ENCODE peak calls at places on chromosome 7, in nine cellular contexts. One of them, this sample, is unnamed.

GRCh38 chr7:1999278-1999984 is 233.3 kb downstream of the MAD1L1 start:
- DNase-seq in GM20000: no peak
- DNase-seq in kidney: peak
- DNase-seq in activated T-helper 1 cell treated with anti-CD3 and anti-CD28 coated beads, Interleukin-12 subunit alpha, Interleukin-12 subunit beta, Interleukin-2, Interleukin-4 antibody, amounts not matched to agents 30 ng/mL and 10 ng/mL and 1 ng/mL, durations not matched to agents 14 hours and 24 hours and 36 hours: no peak
- DNase-seq in amygdala: no peak
- DNase-seq in K562: no peak
- DNase-seq in NCI-H748 treated with DMSO at 0.1 percent for 48 hours: no peak
- DNase-seq in endothelial cell: no peak
- DNase-seq in NCI-H2081 treated with DMSO at 0.1 percent for 48 hours: no peak
- DNase-seq in this sample: no peak

GRCh38 chr7:101681170-101682007 is 52.3 kb upstream of the MYL10 start:
- DNase-seq in kidney: peak
- DNase-seq in activated T-helper 1 cell treated with anti-CD3 and anti-CD28 coated beads, Interleukin-12 subunit alpha, Interleukin-12 subunit beta, Interleukin-2, Interleukin-4 antibody, amounts not matched to agents 30 ng/mL and 10 ng/mL and 1 ng/mL, durations not matched to agents 14 hours and 24 hours and 36 hours: no peak
- DNase-seq in NCI-H2081 treated with DMSO at 0.1 percent for 48 hours: no peak
- DNase-seq in K562: no peak
- DNase-seq in GM20000: no peak
- DNase-seq in amygdala: peak
- DNase-seq in endothelial cell: no peak
- DNase-seq in NCI-H748 treated with DMSO at 0.1 percent for 48 hours: no peak
- DNase-seq in this sample: no peak

GRCh38 chr7:150897502-150898474 is 45.5 kb downstream of the AOC1 start:
- DNase-seq in endothelial cell: no peak
- DNase-seq in NCI-H748 treated with DMSO at 0.1 percent for 48 hours: no peak
- DNase-seq in K562: no peak
- DNase-seq in NCI-H2081 treated with DMSO at 0.1 percent for 48 hours: no peak
- DNase-seq in kidney: no peak
- DNase-seq in GM20000: peak
- DNase-seq in amygdala: no peak
- DNase-seq in activated T-helper 1 cell treated with anti-CD3 and anti-CD28 coated beads, Interleukin-12 subunit alpha, Interleukin-12 subunit beta, Interleukin-2, Interleukin-4 antibody, amounts not matched to agents 30 ng/mL and 10 ng/mL and 1 ng/mL, durations not matched to agents 14 hours and 24 hours and 36 hours: no peak
- DNase-seq in this sample: no peak

GRCh38 chr7:8639668-8640067 is 206.3 kb downstream of the NXPH1 start:
- DNase-seq in activated T-helper 1 cell treated with anti-CD3 and anti-CD28 coated beads, Interleukin-12 subunit alpha, Interleukin-12 subunit beta, Interleukin-2, Interleukin-4 antibody, amounts not matched to agents 30 ng/mL and 10 ng/mL and 1 ng/mL, durations not matched to agents 14 hours and 24 hours and 36 hours: no peak
- DNase-seq in K562: no peak
- DNase-seq in GM20000: no peak
- DNase-seq in amygdala: no peak
- DNase-seq in NCI-H748 treated with DMSO at 0.1 percent for 48 hours: no peak
- DNase-seq in endothelial cell: no peak
- DNase-seq in NCI-H2081 treated with DMSO at 0.1 percent for 48 hours: no peak
- DNase-seq in kidney: no peak
- DNase-seq in this sample: no peak

GRCh38 chr7:129925416-129926002 is 27.3 kb downstream of the UBE2H start:
- DNase-seq in K562: no peak
- DNase-seq in GM20000: no peak
- DNase-seq in kidney: no peak
- DNase-seq in endothelial cell: no peak
- DNase-seq in activated T-helper 1 cell treated with anti-CD3 and anti-CD28 coated beads, Interleukin-12 subunit alpha, Interleukin-12 subunit beta, Interleukin-2, Interleukin-4 antibody, amounts not matched to agents 30 ng/mL and 10 ng/mL and 1 ng/mL, durations not matched to agents 14 hours and 24 hours and 36 hours: no peak
- DNase-seq in NCI-H2081 treated with DMSO at 0.1 percent for 48 hours: no peak
- DNase-seq in amygdala: no peak
- DNase-seq in NCI-H748 treated with DMSO at 0.1 percent for 48 hours: no peak
- DNase-seq in this sample: peak

GRCh38 chr7:3961857-3962503 is 660.9 kb downstream of the SDK1 start:
- DNase-seq in activated T-helper 1 cell treated with anti-CD3 and anti-CD28 coated beads, Interleukin-12 subunit alpha, Interleukin-12 subunit beta, Interleukin-2, Interleukin-4 antibody, amounts not matched to agents 30 ng/mL and 10 ng/mL and 1 ng/mL, durations not matched to agents 14 hours and 24 hours and 36 hours: no peak
- DNase-seq in NCI-H2081 treated with DMSO at 0.1 percent for 48 hours: no peak
- DNase-seq in kidney: no peak
- DNase-seq in K562: no peak
- DNase-seq in GM20000: no peak
- DNase-seq in NCI-H748 treated with DMSO at 0.1 percent for 48 hours: no peak
- DNase-seq in amygdala: no peak
- DNase-seq in endothelial cell: no peak
- DNase-seq in this sample: no peak

GRCh38 chr7:109322833-109323232 is 753.2 kb downstream of the DNAJB9 start:
- DNase-seq in K562: no peak
- DNase-seq in NCI-H748 treated with DMSO at 0.1 percent for 48 hours: no peak
- DNase-seq in amygdala: no peak
- DNase-seq in endothelial cell: no peak
- DNase-seq in kidney: no peak
- DNase-seq in NCI-H2081 treated with DMSO at 0.1 percent for 48 hours: no peak
- DNase-seq in activated T-helper 1 cell treated with anti-CD3 and anti-CD28 coated beads, Interleukin-12 subunit alpha, Interleukin-12 subunit beta, Interleukin-2, Interleukin-4 antibody, amounts not matched to agents 30 ng/mL and 10 ng/mL and 1 ng/mL, durations not matched to agents 14 hours and 24 hours and 36 hours: no peak
- DNase-seq in GM20000: no peak
- DNase-seq in this sample: no peak

GRCh38 chr7:93889261-93889660 is 1.3 kb downstream of the TFPI2 start:
- DNase-seq in K562: no peak
- DNase-seq in endothelial cell: no peak
- DNase-seq in NCI-H2081 treated with DMSO at 0.1 percent for 48 hours: no peak
- DNase-seq in GM20000: no peak
- DNase-seq in amygdala: no peak
- DNase-seq in NCI-H748 treated with DMSO at 0.1 percent for 48 hours: no peak
- DNase-seq in kidney: no peak
- DNase-seq in activated T-helper 1 cell treated with anti-CD3 and anti-CD28 coated beads, Interleukin-12 subunit alpha, Interleukin-12 subunit beta, Interleukin-2, Interleukin-4 antibody, amounts not matched to agents 30 ng/mL and 10 ng/mL and 1 ng/mL, durations not matched to agents 14 hours and 24 hours and 36 hours: no peak
- DNase-seq in this sample: peak

GRCh38 chr7:24827589-24827988 is 70.3 kb upstream of the GSDME start:
- DNase-seq in activated T-helper 1 cell treated with anti-CD3 and anti-CD28 coated beads, Interleukin-12 subunit alpha, Interleukin-12 subunit beta, Interleukin-2, Interleukin-4 antibody, amounts not matched to agents 30 ng/mL and 10 ng/mL and 1 ng/mL, durations not matched to agents 14 hours and 24 hours and 36 hours: no peak
- DNase-seq in endothelial cell: no peak
- DNase-seq in GM20000: no peak
- DNase-seq in NCI-H748 treated with DMSO at 0.1 percent for 48 hours: no peak
- DNase-seq in amygdala: no peak
- DNase-seq in K562: no peak
- DNase-seq in NCI-H2081 treated with DMSO at 0.1 percent for 48 hours: no peak
- DNase-seq in kidney: no peak
- DNase-seq in this sample: no peak

GRCh38 chr7:84102213-84102612 is 92.4 kb downstream of the SEMA3A start:
- DNase-seq in K562: no peak
- DNase-seq in activated T-helper 1 cell treated with anti-CD3 and anti-CD28 coated beads, Interleukin-12 subunit alpha, Interleukin-12 subunit beta, Interleukin-2, Interleukin-4 antibody, amounts not matched to agents 30 ng/mL and 10 ng/mL and 1 ng/mL, durations not matched to agents 14 hours and 24 hours and 36 hours: no peak
- DNase-seq in endothelial cell: no peak
- DNase-seq in GM20000: no peak
- DNase-seq in amygdala: no peak
- DNase-seq in NCI-H2081 treated with DMSO at 0.1 percent for 48 hours: no peak
- DNase-seq in NCI-H748 treated with DMSO at 0.1 percent for 48 hours: no peak
- DNase-seq in kidney: no peak
- DNase-seq in this sample: peak

GRCh38 chr7:77771901-77772300 is 26.3 kb downstream of the TMEM60 start:
- DNase-seq in GM20000: no peak
- DNase-seq in NCI-H2081 treated with DMSO at 0.1 percent for 48 hours: no peak
- DNase-seq in endothelial cell: no peak
- DNase-seq in amygdala: no peak
- DNase-seq in K562: no peak
- DNase-seq in kidney: no peak
- DNase-seq in NCI-H748 treated with DMSO at 0.1 percent for 48 hours: no peak
- DNase-seq in activated T-helper 1 cell treated with anti-CD3 and anti-CD28 coated beads, Interleukin-12 subunit alpha, Interleukin-12 subunit beta, Interleukin-2, Interleukin-4 antibody, amounts not matched to agents 30 ng/mL and 10 ng/mL and 1 ng/mL, durations not matched to agents 14 hours and 24 hours and 36 hours: no peak
- DNase-seq in this sample: no peak

GRCh38 chr7:36264917-36265292 is 111.9 kb downstream of the EEPD1 start:
- DNase-seq in kidney: no peak
- DNase-seq in amygdala: no peak
- DNase-seq in NCI-H748 treated with DMSO at 0.1 percent for 48 hours: no peak
- DNase-seq in endothelial cell: no peak
- DNase-seq in NCI-H2081 treated with DMSO at 0.1 percent for 48 hours: no peak
- DNase-seq in K562: no peak
- DNase-seq in activated T-helper 1 cell treated with anti-CD3 and anti-CD28 coated beads, Interleukin-12 subunit alpha, Interleukin-12 subunit beta, Interleukin-2, Interleukin-4 antibody, amounts not matched to agents 30 ng/mL and 10 ng/mL and 1 ng/mL, durations not matched to agents 14 hours and 24 hours and 36 hours: no peak
- DNase-seq in GM20000: no peak
- DNase-seq in this sample: no peak

GRCh38 chr7:18179058-18179457 is 151.4 kb upstream of the PRPS1L1 start:
- DNase-seq in activated T-helper 1 cell treated with anti-CD3 and anti-CD28 coated beads, Interleukin-12 subunit alpha, Interleukin-12 subunit beta, Interleukin-2, Interleukin-4 antibody, amounts not matched to agents 30 ng/mL and 10 ng/mL and 1 ng/mL, durations not matched to agents 14 hours and 24 hours and 36 hours: no peak
- DNase-seq in NCI-H2081 treated with DMSO at 0.1 percent for 48 hours: no peak
- DNase-seq in GM20000: no peak
- DNase-seq in K562: no peak
- DNase-seq in endothelial cell: no peak
- DNase-seq in NCI-H748 treated with DMSO at 0.1 percent for 48 hours: no peak
- DNase-seq in amygdala: no peak
- DNase-seq in kidney: no peak
- DNase-seq in this sample: no peak

GRCh38 chr7:100476903-100477870 is 1.8 kb downstream of the TSC22D4 start:
- DNase-seq in GM20000: no peak
- DNase-seq in NCI-H748 treated with DMSO at 0.1 percent for 48 hours: no peak
- DNase-seq in NCI-H2081 treated with DMSO at 0.1 percent for 48 hours: no peak
- DNase-seq in amygdala: no peak
- DNase-seq in endothelial cell: no peak
- DNase-seq in kidney: peak
- DNase-seq in activated T-helper 1 cell treated with anti-CD3 and anti-CD28 coated beads, Interleukin-12 subunit alpha, Interleukin-12 subunit beta, Interleukin-2, Interleukin-4 antibody, amounts not matched to agents 30 ng/mL and 10 ng/mL and 1 ng/mL, durations not matched to agents 14 hours and 24 hours and 36 hours: no peak
- DNase-seq in K562: peak
- DNase-seq in this sample: no peak

GRCh38 chr7:5420108-5420840 is 3.4 kb downstream of the TNRC18 start:
- DNase-seq in K562: peak
- DNase-seq in amygdala: no peak
- DNase-seq in kidney: peak
- DNase-seq in endothelial cell: peak
- DNase-seq in NCI-H2081 treated with DMSO at 0.1 percent for 48 hours: no peak
- DNase-seq in activated T-helper 1 cell treated with anti-CD3 and anti-CD28 coated beads, Interleukin-12 subunit alpha, Interleukin-12 subunit beta, Interleukin-2, Interleukin-4 antibody, amounts not matched to agents 30 ng/mL and 10 ng/mL and 1 ng/mL, durations not matched to agents 14 hours and 24 hours and 36 hours: no peak
- DNase-seq in GM20000: peak
- DNase-seq in NCI-H748 treated with DMSO at 0.1 percent for 48 hours: no peak
- DNase-seq in this sample: no peak

GRCh38 chr7:157519246-157519645 is 182.4 kb downstream of the DNAJB6 start:
- DNase-seq in amygdala: no peak
- DNase-seq in K562: no peak
- DNase-seq in endothelial cell: no peak
- DNase-seq in activated T-helper 1 cell treated with anti-CD3 and anti-CD28 coated beads, Interleukin-12 subunit alpha, Interleukin-12 subunit beta, Interleukin-2, Interleukin-4 antibody, amounts not matched to agents 30 ng/mL and 10 ng/mL and 1 ng/mL, durations not matched to agents 14 hours and 24 hours and 36 hours: no peak
- DNase-seq in NCI-H2081 treated with DMSO at 0.1 percent for 48 hours: no peak
- DNase-seq in GM20000: no peak
- DNase-seq in kidney: no peak
- DNase-seq in NCI-H748 treated with DMSO at 0.1 percent for 48 hours: no peak
- DNase-seq in this sample: no peak

GRCh38 chr7:140262242-140262903 is 85.6 kb upstream of the KDM7A start:
- DNase-seq in activated T-helper 1 cell treated with anti-CD3 and anti-CD28 coated beads, Interleukin-12 subunit alpha, Interleukin-12 subunit beta, Interleukin-2, Interleukin-4 antibody, amounts not matched to agents 30 ng/mL and 10 ng/mL and 1 ng/mL, durations not matched to agents 14 hours and 24 hours and 36 hours: no peak
- DNase-seq in NCI-H2081 treated with DMSO at 0.1 percent for 48 hours: no peak
- DNase-seq in kidney: no peak
- DNase-seq in NCI-H748 treated with DMSO at 0.1 percent for 48 hours: no peak
- DNase-seq in K562: no peak
- DNase-seq in endothelial cell: no peak
- DNase-seq in GM20000: no peak
- DNase-seq in amygdala: no peak
- DNase-seq in this sample: no peak

GRCh38 chr7:674454-675410 is 51.8 kb upstream of the DNAAF5 start:
- DNase-seq in GM20000: no peak
- DNase-seq in kidney: peak
- DNase-seq in activated T-helper 1 cell treated with anti-CD3 and anti-CD28 coated beads, Interleukin-12 subunit alpha, Interleukin-12 subunit beta, Interleukin-2, Interleukin-4 antibody, amounts not matched to agents 30 ng/mL and 10 ng/mL and 1 ng/mL, durations not matched to agents 14 hours and 24 hours and 36 hours: no peak
- DNase-seq in endothelial cell: no peak
- DNase-seq in K562: no peak
- DNase-seq in amygdala: no peak
- DNase-seq in NCI-H748 treated with DMSO at 0.1 percent for 48 hours: no peak
- DNase-seq in NCI-H2081 treated with DMSO at 0.1 percent for 48 hours: no peak
- DNase-seq in this sample: no peak

GRCh38 chr7:96901822-96902412 is 103.4 kb upstream of the DLX6 start:
- DNase-seq in NCI-H748 treated with DMSO at 0.1 percent for 48 hours: peak
- DNase-seq in NCI-H2081 treated with DMSO at 0.1 percent for 48 hours: peak
- DNase-seq in kidney: no peak
- DNase-seq in GM20000: no peak
- DNase-seq in K562: no peak
- DNase-seq in activated T-helper 1 cell treated with anti-CD3 and anti-CD28 coated beads, Interleukin-12 subunit alpha, Interleukin-12 subunit beta, Interleukin-2, Interleukin-4 antibody, amounts not matched to agents 30 ng/mL and 10 ng/mL and 1 ng/mL, durations not matched to agents 14 hours and 24 hours and 36 hours: no peak
- DNase-seq in amygdala: no peak
- DNase-seq in endothelial cell: no peak
- DNase-seq in this sample: no peak

GRCh38 chr7:115618676-115619075 is 411.9 kb downstream of the TFEC start:
- DNase-seq in amygdala: no peak
- DNase-seq in NCI-H748 treated with DMSO at 0.1 percent for 48 hours: no peak
- DNase-seq in kidney: no peak
- DNase-seq in endothelial cell: no peak
- DNase-seq in NCI-H2081 treated with DMSO at 0.1 percent for 48 hours: no peak
- DNase-seq in K562: no peak
- DNase-seq in activated T-helper 1 cell treated with anti-CD3 and anti-CD28 coated beads, Interleukin-12 subunit alpha, Interleukin-12 subunit beta, Interleukin-2, Interleukin-4 antibody, amounts not matched to agents 30 ng/mL and 10 ng/mL and 1 ng/mL, durations not matched to agents 14 hours and 24 hours and 36 hours: no peak
- DNase-seq in GM20000: no peak
- DNase-seq in this sample: peak

GRCh38 chr7:81515009-81515408 is 254.8 kb downstream of the HGF start:
- DNase-seq in amygdala: no peak
- DNase-seq in kidney: no peak
- DNase-seq in NCI-H748 treated with DMSO at 0.1 percent for 48 hours: no peak
- DNase-seq in GM20000: no peak
- DNase-seq in endothelial cell: no peak
- DNase-seq in K562: no peak
- DNase-seq in activated T-helper 1 cell treated with anti-CD3 and anti-CD28 coated beads, Interleukin-12 subunit alpha, Interleukin-12 subunit beta, Interleukin-2, Interleukin-4 antibody, amounts not matched to agents 30 ng/mL and 10 ng/mL and 1 ng/mL, durations not matched to agents 14 hours and 24 hours and 36 hours: no peak
- DNase-seq in NCI-H2081 treated with DMSO at 0.1 percent for 48 hours: no peak
- DNase-seq in this sample: no peak

GRCh38 chr7:152103066-152103465 is 77.6 kb downstream of the GALNT11 start:
- DNase-seq in activated T-helper 1 cell treated with anti-CD3 and anti-CD28 coated beads, Interleukin-12 subunit alpha, Interleukin-12 subunit beta, Interleukin-2, Interleukin-4 antibody, amounts not matched to agents 30 ng/mL and 10 ng/mL and 1 ng/mL, durations not matched to agents 14 hours and 24 hours and 36 hours: no peak
- DNase-seq in endothelial cell: no peak
- DNase-seq in NCI-H2081 treated with DMSO at 0.1 percent for 48 hours: no peak
- DNase-seq in NCI-H748 treated with DMSO at 0.1 percent for 48 hours: no peak
- DNase-seq in K562: no peak
- DNase-seq in kidney: no peak
- DNase-seq in amygdala: no peak
- DNase-seq in GM20000: no peak
- DNase-seq in this sample: no peak

GRCh38 chr7:4531236-4531635 is 150.9 kb upstream of the FOXK1 start:
- DNase-seq in kidney: no peak
- DNase-seq in activated T-helper 1 cell treated with anti-CD3 and anti-CD28 coated beads, Interleukin-12 subunit alpha, Interleukin-12 subunit beta, Interleukin-2, Interleukin-4 antibody, amounts not matched to agents 30 ng/mL and 10 ng/mL and 1 ng/mL, durations not matched to agents 14 hours and 24 hours and 36 hours: no peak
- DNase-seq in NCI-H748 treated with DMSO at 0.1 percent for 48 hours: no peak
- DNase-seq in endothelial cell: no peak
- DNase-seq in amygdala: no peak
- DNase-seq in K562: no peak
- DNase-seq in NCI-H2081 treated with DMSO at 0.1 percent for 48 hours: peak
- DNase-seq in GM20000: no peak
- DNase-seq in this sample: no peak

GRCh38 chr7:71308105-71308504 is 176.2 kb downstream of the GALNT17 start:
- DNase-seq in GM20000: no peak
- DNase-seq in activated T-helper 1 cell treated with anti-CD3 and anti-CD28 coated beads, Interleukin-12 subunit alpha, Interleukin-12 subunit beta, Interleukin-2, Interleukin-4 antibody, amounts not matched to agents 30 ng/mL and 10 ng/mL and 1 ng/mL, durations not matched to agents 14 hours and 24 hours and 36 hours: no peak
- DNase-seq in NCI-H2081 treated with DMSO at 0.1 percent for 48 hours: no peak
- DNase-seq in NCI-H748 treated with DMSO at 0.1 percent for 48 hours: no peak
- DNase-seq in K562: no peak
- DNase-seq in endothelial cell: no peak
- DNase-seq in kidney: no peak
- DNase-seq in amygdala: peak
- DNase-seq in this sample: peak

This sample was measured in non-pigmented ciliary epithelial cell.